ENCODE peak calls at places on chromosome 19, in seven cellular contexts. One of them, this sample, is unnamed.
A peak's percentile ranks its signal among the peaks of the same experiment; 100 is the strongest.

GRCh38 chr19:6740589-6741348 is 1.3 kb downstream of the TRIP10 start:
- DNase-seq in substantia nigra: peak; percentile 21
- DNase-seq in cardiac muscle cell: peak; percentile 58
- DNase-seq in A549: peak; percentile 27
- DNase-seq in heart left ventricle: peak; percentile 78
- DNase-seq in osteoblast: peak; percentile 87
- DNase-seq in ovary: peak; percentile 77
- DNase-seq in this sample: peak; percentile 18

GRCh38 chr19:524062-524674 is 7.4 kb upstream of the CDC34 start:
- DNase-seq in cardiac muscle cell: no peak
- DNase-seq in substantia nigra: no peak
- DNase-seq in ovary: no peak
- DNase-seq in heart left ventricle: peak; percentile 58
- DNase-seq in osteoblast: no peak
- DNase-seq in A549: no peak
- DNase-seq in this sample: no peak

GRCh38 chr19:37969695-37970094 is 62.7 kb downstream of the SIPA1L3 start:
- DNase-seq in substantia nigra: no peak
- DNase-seq in ovary: no peak
- DNase-seq in osteoblast: no peak
- DNase-seq in A549: no peak
- DNase-seq in heart left ventricle: no peak
- DNase-seq in cardiac muscle cell: no peak
- DNase-seq in this sample: no peak

GRCh38 chr19:7527516-7528191 is 5.2 kb downstream of the MCOLN1 start:
- DNase-seq in substantia nigra: peak; percentile 14
- DNase-seq in ovary: no peak
- DNase-seq in osteoblast: no peak
- DNase-seq in heart left ventricle: peak; percentile 78
- DNase-seq in A549: no peak
- DNase-seq in cardiac muscle cell: no peak
- DNase-seq in this sample: no peak

GRCh38 chr19:639251-640155 is at the start of gene FGF22:
- DNase-seq in ovary: peak; percentile 96
- DNase-seq in osteoblast: peak; percentile 100
- DNase-seq in cardiac muscle cell: peak; percentile 95
- DNase-seq in substantia nigra: peak; percentile 94
- DNase-seq in heart left ventricle: peak; percentile 95
- DNase-seq in A549: peak; percentile 83
- DNase-seq in this sample: peak; percentile 93

GRCh38 chr19:29485293-29485692 is 40.5 kb upstream of the VSTM2B start:
- DNase-seq in cardiac muscle cell: no peak
- DNase-seq in heart left ventricle: no peak
- DNase-seq in A549: no peak
- DNase-seq in osteoblast: no peak
- DNase-seq in substantia nigra: no peak
- DNase-seq in ovary: peak; percentile 6
- DNase-seq in this sample: no peak

GRCh38 chr19:9043524-9043923 is 33.3 kb upstream of the MUC16 start:
- DNase-seq in cardiac muscle cell: no peak
- DNase-seq in ovary: no peak
- DNase-seq in heart left ventricle: no peak
- DNase-seq in substantia nigra: no peak
- DNase-seq in osteoblast: no peak
- DNase-seq in A549: no peak
- DNase-seq in this sample: no peak

GRCh38 chr19:7492142-7493055 is 3.6 kb upstream of the PEX11G start:
- DNase-seq in substantia nigra: no peak
- DNase-seq in osteoblast: no peak
- DNase-seq in cardiac muscle cell: no peak
- DNase-seq in A549: no peak
- DNase-seq in heart left ventricle: no peak
- DNase-seq in ovary: no peak
- DNase-seq in this sample: peak; percentile 30

GRCh38 chr19:29122185-29122584 is 90.8 kb downstream of the UQCRFS1 start:
- DNase-seq in heart left ventricle: no peak
- DNase-seq in cardiac muscle cell: no peak
- DNase-seq in osteoblast: no peak
- DNase-seq in A549: no peak
- DNase-seq in substantia nigra: no peak
- DNase-seq in ovary: no peak
- DNase-seq in this sample: no peak

GRCh38 chr19:27891411-27891810 is 1321.5 kb downstream of the UQCRFS1 start:
- DNase-seq in osteoblast: no peak
- DNase-seq in heart left ventricle: no peak
- DNase-seq in ovary: no peak
- DNase-seq in cardiac muscle cell: no peak
- DNase-seq in substantia nigra: no peak
- DNase-seq in A549: no peak
- DNase-seq in this sample: no peak

GRCh38 chr19:8526345-8527062 is 12.5 kb upstream of the ZNF414 start:
- DNase-seq in osteoblast: peak; percentile 96
- DNase-seq in ovary: peak; percentile 96
- DNase-seq in substantia nigra: peak; percentile 82
- DNase-seq in A549: peak; percentile 86
- DNase-seq in heart left ventricle: peak; percentile 93
- DNase-seq in cardiac muscle cell: peak; percentile 97
- DNase-seq in this sample: no peak

GRCh38 chr19:49042177-49042576 is 1.5 kb upstream of the CGB5 start:
- DNase-seq in cardiac muscle cell: no peak
- DNase-seq in osteoblast: peak; percentile 87
- DNase-seq in A549: peak; percentile 35
- DNase-seq in ovary: no peak
- DNase-seq in heart left ventricle: no peak
- DNase-seq in substantia nigra: no peak
- DNase-seq in this sample: no peak

GRCh38 chr19:40229484-40229883 is 3.0 kb upstream of the CCNP start:
- DNase-seq in heart left ventricle: no peak
- DNase-seq in cardiac muscle cell: no peak
- DNase-seq in ovary: no peak
- DNase-seq in osteoblast: no peak
- DNase-seq in substantia nigra: no peak
- DNase-seq in A549: peak; percentile 47
- DNase-seq in this sample: no peak

GRCh38 chr19:3784607-3785463 is 1.3 kb downstream of the MATK start:
- DNase-seq in heart left ventricle: no peak
- DNase-seq in osteoblast: peak; percentile 90
- DNase-seq in cardiac muscle cell: no peak
- DNase-seq in substantia nigra: no peak
- DNase-seq in A549: no peak
- DNase-seq in ovary: no peak
- DNase-seq in this sample: no peak
- H3K27ac ChIP-seq in heart left ventricle: no peak overlapping the region
- H3K27ac ChIP-seq in osteoblast: no peak overlapping the region
- H3K27ac ChIP-seq in cardiac muscle cell: no peak overlapping the region
- H3K27ac ChIP-seq in substantia nigra: no peak overlapping the region
- H3K27ac ChIP-seq in A549: peak overlapping the region; percentile 72
- H3K27ac ChIP-seq in ovary: no peak overlapping the region
- H3K27ac ChIP-seq in this sample: no peak overlapping the region

GRCh38 chr19:53365899-53366493 is 491 bp downstream of the ZNF525 start:
- DNase-seq in substantia nigra: peak; percentile 26
- DNase-seq in A549: no peak
- DNase-seq in cardiac muscle cell: peak; percentile 54
- DNase-seq in heart left ventricle: no peak
- DNase-seq in ovary: peak; percentile 56
- DNase-seq in osteoblast: peak; percentile 83
- DNase-seq in this sample: no peak
- H3K27ac ChIP-seq in substantia nigra: peak overlapping the region; percentile 26
- H3K27ac ChIP-seq in A549: peak overlapping the region; percentile 3
- H3K27ac ChIP-seq in cardiac muscle cell: no peak overlapping the region
- H3K27ac ChIP-seq in heart left ventricle: no peak overlapping the region
- H3K27ac ChIP-seq in ovary: peak overlapping the region; percentile 76
- H3K27ac ChIP-seq in osteoblast: peak overlapping the region; percentile 51
- H3K27ac ChIP-seq in this sample: peak overlapping the region; percentile 82

GRCh38 chr19:11202488-11203193 is 5.3 kb upstream of the KANK2 start:
- DNase-seq in osteoblast: peak; percentile 88
- DNase-seq in substantia nigra: no peak
- DNase-seq in heart left ventricle: no peak
- DNase-seq in cardiac muscle cell: no peak
- DNase-seq in ovary: peak; percentile 58
- DNase-seq in A549: no peak
- DNase-seq in this sample: no peak
- H3K27ac ChIP-seq in osteoblast: peak overlapping the region; percentile 85
- H3K27ac ChIP-seq in substantia nigra: peak overlapping the region; percentile 45
- H3K27ac ChIP-seq in heart left ventricle: peak overlapping the region; percentile 83
- H3K27ac ChIP-seq in cardiac muscle cell: peak overlapping the region; percentile 48
- H3K27ac ChIP-seq in ovary: peak overlapping the region; percentile 93
- H3K27ac ChIP-seq in A549: peak overlapping the region; percentile 98
- H3K27ac ChIP-seq in this sample: no peak overlapping the region

DNA sequence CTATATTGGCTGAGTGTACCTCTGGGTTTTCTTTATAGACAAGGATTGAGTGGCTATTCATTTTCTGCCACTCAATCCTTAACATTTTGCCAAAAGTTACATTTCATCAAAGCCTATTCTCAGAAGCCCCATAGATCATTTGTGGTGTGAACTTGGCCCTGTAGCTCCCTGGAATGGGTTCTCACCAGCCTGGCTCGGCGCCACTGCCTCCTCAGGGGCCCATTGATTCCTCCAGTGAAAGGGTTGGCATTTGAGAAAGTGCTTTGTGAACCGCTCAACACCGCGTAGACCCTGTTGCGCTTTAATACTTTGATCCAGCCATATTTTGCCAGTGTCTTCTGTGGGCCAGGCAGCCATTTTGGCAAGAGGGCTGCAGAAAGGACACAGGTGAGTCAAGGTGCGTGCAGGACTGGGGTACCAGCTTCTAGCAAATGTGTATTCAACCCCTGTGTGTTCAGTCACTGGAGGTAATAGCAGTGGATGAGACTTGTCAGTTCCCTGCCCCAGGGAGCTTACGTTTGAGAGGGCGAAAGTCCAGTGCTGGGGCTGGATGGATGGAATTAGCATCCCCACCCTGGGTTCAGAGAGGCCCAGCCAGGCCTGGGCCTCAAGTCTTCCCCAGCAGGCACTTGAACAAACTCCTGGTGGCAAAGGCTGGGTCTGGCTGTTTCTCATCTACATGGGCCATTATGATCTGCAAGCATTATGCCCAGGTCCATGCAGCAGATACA is 3.8 kb downstream of the RAB8A start:
- DNase-seq in cardiac muscle cell: no peak
- DNase-seq in osteoblast: peak; percentile 69
- DNase-seq in A549: no peak
- DNase-seq in substantia nigra: peak; percentile 58
- DNase-seq in ovary: no peak
- DNase-seq in heart left ventricle: no peak
- DNase-seq in this sample: no peak
- H3K27ac ChIP-seq in cardiac muscle cell: no peak overlapping the region
- H3K27ac ChIP-seq in osteoblast: no peak overlapping the region
- H3K27ac ChIP-seq in A549: no peak overlapping the region
- H3K27ac ChIP-seq in substantia nigra: peak overlapping the region; percentile 31
- H3K27ac ChIP-seq in ovary: no peak overlapping the region
- H3K27ac ChIP-seq in heart left ventricle: no peak overlapping the region
- H3K27ac ChIP-seq in this sample: no peak overlapping the region

GRCh38 chr19:5055457-5055776 is 86.5 kb downstream of the KDM4B start:
- DNase-seq in osteoblast: no peak
- DNase-seq in A549: no peak
- DNase-seq in substantia nigra: no peak
- DNase-seq in heart left ventricle: no peak
- DNase-seq in cardiac muscle cell: no peak
- DNase-seq in ovary: no peak
- DNase-seq in this sample: no peak

GRCh38 chr19:5058456-5059190 is 89.7 kb downstream of the KDM4B start:
- DNase-seq in cardiac muscle cell: no peak
- DNase-seq in ovary: no peak
- DNase-seq in substantia nigra: no peak
- DNase-seq in A549: no peak
- DNase-seq in heart left ventricle: no peak
- DNase-seq in osteoblast: peak; percentile 92
- DNase-seq in this sample: no peak

GRCh38 chr19:5059191-5059579 is 90.3 kb downstream of the KDM4B start:
- DNase-seq in heart left ventricle: no peak
- DNase-seq in cardiac muscle cell: no peak
- DNase-seq in osteoblast: no peak
- DNase-seq in A549: no peak
- DNase-seq in ovary: no peak
- DNase-seq in substantia nigra: peak; percentile 45
- DNase-seq in this sample: no peak

GRCh38 chr19:5059767-5060166 is 90.9 kb downstream of the KDM4B start:
- DNase-seq in heart left ventricle: no peak
- DNase-seq in A549: no peak
- DNase-seq in ovary: no peak
- DNase-seq in osteoblast: no peak
- DNase-seq in cardiac muscle cell: no peak
- DNase-seq in substantia nigra: no peak
- DNase-seq in this sample: no peak

DNA sequence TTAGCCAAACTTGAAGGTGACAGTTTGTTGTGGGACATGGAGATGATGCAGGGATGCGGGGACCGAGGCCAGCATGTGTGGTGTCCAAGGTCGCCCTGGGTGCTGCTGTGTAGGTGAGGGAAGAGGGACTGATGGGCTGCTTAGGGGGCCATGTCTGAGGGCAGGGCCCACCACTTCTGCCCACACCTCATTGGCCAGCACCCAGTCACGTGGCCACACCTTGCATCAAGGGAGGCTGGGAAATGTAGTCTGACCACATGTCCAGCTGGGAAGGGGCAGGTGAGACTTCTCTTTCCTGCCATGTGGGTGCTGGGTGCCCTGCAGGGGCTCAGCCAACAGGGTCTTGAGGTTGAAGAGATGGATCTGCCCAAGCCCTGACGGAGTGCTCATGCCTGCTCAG is 88.9 kb downstream of the KDM4B start:
- DNase-seq in cardiac muscle cell: peak; percentile 34
- DNase-seq in ovary: no peak
- DNase-seq in A549: peak; percentile 42
- DNase-seq in substantia nigra: no peak
- DNase-seq in osteoblast: peak; percentile 89
- DNase-seq in heart left ventricle: no peak
- DNase-seq in this sample: no peak
- H3K27ac ChIP-seq in cardiac muscle cell: no peak overlapping the region
- H3K27ac ChIP-seq in ovary: no peak overlapping the region
- H3K27ac ChIP-seq in A549: no peak overlapping the region
- H3K27ac ChIP-seq in substantia nigra: no peak overlapping the region
- H3K27ac ChIP-seq in osteoblast: no peak overlapping the region
- H3K27ac ChIP-seq in heart left ventricle: no peak overlapping the region
- H3K27ac ChIP-seq in this sample: no peak overlapping the region

GRCh38 chr19:3315676-3315973 is 50.8 kb upstream of the NFIC start:
- DNase-seq in heart left ventricle: no peak
- DNase-seq in cardiac muscle cell: no peak
- DNase-seq in A549: no peak
- DNase-seq in ovary: no peak
- DNase-seq in substantia nigra: no peak
- DNase-seq in osteoblast: no peak
- DNase-seq in this sample: no peak

GRCh38 chr19:3316132-3316648 is 50.2 kb upstream of the NFIC start:
- DNase-seq in heart left ventricle: no peak
- DNase-seq in ovary: no peak
- DNase-seq in A549: no peak
- DNase-seq in osteoblast: no peak
- DNase-seq in cardiac muscle cell: no peak
- DNase-seq in substantia nigra: no peak
- DNase-seq in this sample: no peak

GRCh38 chr19:3319643-3320353 is 46.6 kb upstream of the NFIC start:
- DNase-seq in cardiac muscle cell: no peak
- DNase-seq in A549: no peak
- DNase-seq in ovary: no peak
- DNase-seq in substantia nigra: no peak
- DNase-seq in heart left ventricle: no peak
- DNase-seq in osteoblast: peak; percentile 97
- DNase-seq in this sample: no peak

GRCh38 chr19:3314962-3315675 is 51.3 kb upstream of the NFIC start:
- DNase-seq in cardiac muscle cell: no peak
- DNase-seq in A549: no peak
- DNase-seq in osteoblast: no peak
- DNase-seq in ovary: no peak
- DNase-seq in substantia nigra: no peak
- DNase-seq in heart left ventricle: peak; percentile 17
- DNase-seq in this sample: no peak

GRCh38 chr19:3316659-3317207 is 49.6 kb upstream of the NFIC start:
- DNase-seq in heart left ventricle: no peak
- DNase-seq in ovary: no peak
- DNase-seq in cardiac muscle cell: no peak
- DNase-seq in A549: no peak
- DNase-seq in substantia nigra: no peak
- DNase-seq in osteoblast: no peak
- DNase-seq in this sample: no peak
- H3K27ac ChIP-seq in heart left ventricle: no peak overlapping the region
- H3K27ac ChIP-seq in ovary: no peak overlapping the region
- H3K27ac ChIP-seq in cardiac muscle cell: no peak overlapping the region
- H3K27ac ChIP-seq in A549: no peak overlapping the region
- H3K27ac ChIP-seq in substantia nigra: no peak overlapping the region
- H3K27ac ChIP-seq in osteoblast: no peak overlapping the region
- H3K27ac ChIP-seq in this sample: no peak overlapping the region

This sample was measured in CD4-positive, CD25-positive, alpha-beta regulatory T cell.